ENCODE peak calls at places on chromosomes 16 and 17, in four cellular contexts. F, B, X and I are unnamed samples.

GRCh38 chr16:54939537-54940278 is 9.0 kb downstream of the IRX5 start:
- DNase-seq in F (no peak), B (peak), X (peak), I (no peak)

GRCh38 chr16:49158029-49158642 is 123.5 kb downstream of the CBLN1 start:
- DNase-seq in F (peak), B (peak), X (peak), I (no peak)

GRCh38 chr17:20852541-20853370 is 190.1 kb downstream of the USP22 start:
- DNase-seq in F (no peak), B (peak), X (peak), I (peak)

GRCh38 chr17:32596666-32597065 is 109.9 kb downstream of the CDK5R1 start:
- DNase-seq in F (no peak), B (no peak), X (no peak), I (no peak)

GRCh38 chr16:72875291-72876036 is 172.5 kb downstream of the ZFHX3 start:
- DNase-seq in F (peak), B (no peak), X (no peak), I (no peak)

GRCh38 chr17:56290486-56291118 is 137.3 kb downstream of the ANKFN1 start:
- DNase-seq in F (no peak), B (no peak), X (no peak), I (no peak)

GRCh38 chr17:73657473-73658116 is 13.3 kb upstream of the SDK2 start:
- DNase-seq in F (peak), B (peak), X (peak), I (peak)

GRCh38 chr16:4891886-4892216 is 44.6 kb downstream of the UBN1 start:
- DNase-seq in F (no peak), B (no peak), X (no peak), I (no peak)

GRCh38 chr16:23058576-23058975 is 90.7 kb downstream of the USP31 start:
- DNase-seq in F (no peak), B (no peak), X (no peak), I (no peak)

GRCh38 chr17:13843862-13844640 is 225.3 kb upstream of the COX10 start:
- DNase-seq in F (no peak), B (no peak), X (no peak), I (no peak)

GRCh38 chr16:73172621-73173312 is 124.8 kb upstream of the ZFHX3 start:
- DNase-seq in F (no peak), B (no peak), X (peak), I (peak)

GRCh38 chr16:49857423-49858181 is 1.7 kb upstream of the ZNF423 start:
- DNase-seq in F (peak), B (peak), X (peak), I (peak)

GRCh38 chr17:31167111-31167510 is 72.3 kb downstream of the NF1 start:
- DNase-seq in F (no peak), B (no peak), X (no peak), I (no peak)

GRCh38 chr16:46972971-46973456 is 460 bp downstream of the DNAJA2 start:
- DNase-seq in F (peak), B (peak), X (peak), I (peak)

GRCh38 chr16:53743149-53743566 is 39.2 kb downstream of the FTO start:
- DNase-seq in F (peak), B (peak), X (peak), I (no peak)

GRCh38 chr16:80570106-80570478 is 29.3 kb downstream of the DYNLRB2 start:
- DNase-seq in F (no peak), B (no peak), X (no peak), I (no peak)

GRCh38 chr16:27241658-27242057 is 26.9 kb downstream of the NSMCE1 start:
- DNase-seq in F (no peak), B (no peak), X (no peak), I (no peak)

GRCh38 chr16:10965440-10966039 is 21.2 kb downstream of the CLEC16A start:
- DNase-seq in F (no peak), B (no peak), X (peak), I (no peak)

GRCh38 chr17:7557825-7558543 is 566 bp upstream of the TNFSF13 start:
- DNase-seq in F (peak), B (peak), X (no peak), I (peak)

GRCh38 chr16:83689385-83689831 is 118.4 kb upstream of the HSBP1 start:
- DNase-seq in F (no peak), B (no peak), X (no peak), I (no peak)

GRCh38 chr17:70168044-70168978 is 1.0 kb upstream of the KCNJ2 start:
- DNase-seq in F (no peak), B (peak), X (peak), I (peak)

GRCh38 chr17:77266891-77267341 is 126.1 kb downstream of the SEC14L1 start:
- DNase-seq in F (no peak), B (peak), X (peak), I (peak)

GRCh38 chr17:48478224-48479013 is 48.4 kb upstream of the SKAP1 start:
- DNase-seq in F (no peak), B (no peak), X (peak), I (no peak)

GRCh38 chr16:73771196-73771595 is 525.4 kb upstream of the PSMD7 start:
- DNase-seq in F (no peak), B (no peak), X (no peak), I (no peak)

GRCh38 chr17:34361478-34362061 is 1.5 kb downstream of the CCL1 start:
- DNase-seq in F (peak), B (peak), X (peak), I (peak)

GRCh38 chr16:30041841-30042240 is 10.8 kb upstream of the TLCD3B start:
- DNase-seq in F (no peak), B (no peak), X (peak), I (no peak)

GRCh38 chr17:21377821-21378396 is 1.8 kb downstream of the KCNJ12 start:
- DNase-seq in F (no peak), B (peak), X (no peak), I (peak)

GRCh38 chr16:82963653-82964052 is 336.9 kb downstream of the CDH13 start:
- DNase-seq in F (no peak), B (no peak), X (no peak), I (no peak)

GRCh38 chr17:44396946-44397345 is 7.5 kb upstream of the ITGA2B start:
- DNase-seq in F (no peak), B (no peak), X (no peak), I (no peak)

GRCh38 chr17:27290916-27291598 is 2.9 kb upstream of the WSB1 start:
- DNase-seq in F (peak), B (no peak), X (no peak), I (no peak)

GRCh38 chr17:40884708-40885512 is at the start of gene KRT20:
- DNase-seq in F (no peak), B (no peak), X (no peak), I (no peak)

GRCh38 chr17:40175928-40176327 is 1.3 kb upstream of the RAPGEFL1 start:
- DNase-seq in F (no peak), B (no peak), X (no peak), I (no peak)

GRCh38 chr16:546909-547770 is 13.1 kb upstream of the PRR35 start:
- DNase-seq in F (no peak), B (peak), X (peak), I (peak)

GRCh38 chr16:75304521-75305363 is 53.3 kb upstream of the BCAR1 start:
- DNase-seq in F (peak), B (no peak), X (peak), I (no peak)

GRCh38 chr17:76635039-76635438 is 8.5 kb downstream of the ST6GALNAC1 start:
- DNase-seq in F (no peak), B (no peak), X (no peak), I (no peak)

GRCh38 chr16:64311241-64311640 is 810.6 kb downstream of the CDH11 start:
- DNase-seq in F (no peak), B (no peak), X (no peak), I (no peak)

GRCh38 chr17:57669671-57670529 is 75.2 kb downstream of the CCDC182 start:
- DNase-seq in F (no peak), B (no peak), X (no peak), I (peak)

GRCh38 chr17:27529230-27529796 is 73.1 kb downstream of the KSR1 start:
- DNase-seq in F (no peak), B (no peak), X (peak), I (peak)

GRCh38 chr17:2238432-2239169 is 65.0 kb downstream of the SMG6 start:
- DNase-seq in F (no peak), B (no peak), X (no peak), I (no peak)

GRCh38 chr16:28293589-28293935 is 1.2 kb downstream of the SBK1 start:
- DNase-seq in F (no peak), B (no peak), X (no peak), I (no peak)

GRCh38 chr16:28292731-28293588 is 635 bp downstream of the SBK1 start:
- DNase-seq in F (no peak), B (peak), X (no peak), I (peak)

GRCh38 chr16:28294201-28294600 is 1.9 kb downstream of the SBK1 start:
- DNase-seq in F (no peak), B (no peak), X (no peak), I (no peak)

GRCh38 chr16:28289939-28290862 is 2.1 kb upstream of the SBK1 start:
- DNase-seq in F (peak), B (no peak), X (no peak), I (no peak)

DNA sequence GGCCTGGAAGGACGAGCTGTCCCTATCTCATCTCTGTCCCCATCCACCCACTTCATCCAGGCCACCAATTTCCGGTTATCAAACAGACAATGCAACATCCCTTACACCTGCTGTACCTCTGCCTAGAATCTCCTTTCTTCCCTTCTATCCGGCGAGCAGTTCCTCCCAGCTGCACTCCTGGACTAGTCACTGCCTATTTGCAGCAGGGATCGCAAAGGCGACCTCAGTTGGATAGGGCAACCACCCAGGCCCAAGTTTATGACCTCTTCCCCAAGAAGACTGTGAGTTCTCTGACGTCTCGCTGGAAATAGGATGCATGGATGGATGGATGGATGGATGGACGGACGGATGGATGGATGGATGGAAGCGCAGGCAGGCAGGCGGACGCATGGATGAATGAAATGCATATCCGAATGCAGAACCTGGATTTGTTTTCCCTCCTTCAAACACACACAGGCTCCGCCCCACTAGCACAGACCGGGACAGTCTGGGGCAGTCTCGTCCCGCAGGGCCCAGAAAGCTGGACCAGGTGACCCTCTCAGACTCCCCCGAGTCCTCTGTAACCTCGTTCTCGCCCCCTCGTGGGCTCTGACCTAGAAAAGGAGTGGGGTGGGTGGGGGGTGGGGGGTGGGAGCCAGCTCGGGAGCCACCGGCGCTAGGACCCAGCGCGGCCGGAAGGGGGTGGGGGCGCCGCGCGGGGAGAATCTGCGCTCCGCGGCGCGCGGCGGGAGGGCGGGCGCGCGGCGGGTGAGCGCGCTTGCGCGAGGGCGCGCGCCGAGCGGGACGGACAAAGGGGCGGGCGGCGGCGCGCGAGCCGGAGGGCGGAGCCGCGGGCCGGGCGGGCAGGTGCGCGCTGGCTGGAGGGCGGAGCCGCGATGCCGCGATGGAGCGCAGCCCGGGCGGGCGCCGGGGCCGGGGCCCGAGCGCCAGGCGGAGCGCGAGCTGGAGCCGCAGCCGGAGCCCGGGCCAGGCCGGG is at the start of gene SBK1:
- DNase-seq in F (peak), B (peak), X (peak), I (peak)
- TF ChIP-seq FOXJ3 in F (no peak), B (no peak), X (no peak), I (peak)

GRCh38 chr17:66508896-66509843 is 206.8 kb downstream of the PRKCA start:
- DNase-seq in F (no peak), B (no peak), X (peak), I (no peak)
- TF ChIP-seq FOXJ3 in F (no peak), B (no peak), X (no peak), I (no peak)

DNA sequence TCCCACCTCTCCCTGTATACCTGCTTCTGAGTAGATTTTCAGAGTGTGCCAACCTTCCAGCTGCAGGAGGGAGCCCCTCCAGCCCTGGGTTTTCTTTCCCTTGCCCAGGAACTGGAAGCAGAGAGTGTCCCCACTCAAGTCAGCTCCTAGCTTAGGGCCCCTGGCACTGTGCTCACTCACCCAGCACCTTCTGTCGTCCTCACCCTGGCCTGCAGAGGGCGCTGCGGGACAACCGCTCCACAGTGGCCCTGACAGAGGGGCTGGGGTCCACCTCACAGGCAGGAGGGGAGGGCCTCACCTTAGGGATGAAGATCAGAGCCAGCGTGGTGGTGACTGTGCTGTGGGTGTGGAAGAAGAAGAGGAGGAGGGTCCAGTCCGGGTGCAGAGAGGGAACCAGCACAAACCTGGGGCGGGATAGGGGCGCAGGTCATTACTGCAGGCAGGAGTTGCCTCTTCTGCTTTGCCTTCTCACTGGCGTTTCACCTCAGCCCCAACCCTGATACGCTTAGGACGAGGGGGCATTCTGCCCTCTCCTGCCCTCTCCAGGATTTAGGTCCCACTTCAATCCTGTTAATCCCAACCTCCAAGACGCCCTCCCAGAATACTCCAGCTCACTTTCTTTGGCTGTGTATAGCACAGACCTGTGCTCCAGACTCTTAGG is 10.0 kb downstream of the GPR179 start:
- DNase-seq in F (peak), B (peak), X (peak), I (peak)
- TF ChIP-seq FOXJ3 in F (no peak), B (no peak), X (no peak), I (no peak)

GRCh38 chr17:6343191-6343590 is 91.7 kb downstream of the AIPL1 start:
- DNase-seq in F (no peak), B (no peak), X (no peak), I (no peak)

GRCh38 chr17:6343736-6344135 is 91.2 kb downstream of the AIPL1 start:
- DNase-seq in F (no peak), B (no peak), X (no peak), I (no peak)

GRCh38 chr17:6346986-6347385 is 87.9 kb downstream of the AIPL1 start:
- DNase-seq in F (no peak), B (no peak), X (no peak), I (no peak)

GRCh38 chr17:6347776-6348175 is 87.1 kb downstream of the AIPL1 start:
- DNase-seq in F (no peak), B (no peak), X (no peak), I (no peak)

DNA sequence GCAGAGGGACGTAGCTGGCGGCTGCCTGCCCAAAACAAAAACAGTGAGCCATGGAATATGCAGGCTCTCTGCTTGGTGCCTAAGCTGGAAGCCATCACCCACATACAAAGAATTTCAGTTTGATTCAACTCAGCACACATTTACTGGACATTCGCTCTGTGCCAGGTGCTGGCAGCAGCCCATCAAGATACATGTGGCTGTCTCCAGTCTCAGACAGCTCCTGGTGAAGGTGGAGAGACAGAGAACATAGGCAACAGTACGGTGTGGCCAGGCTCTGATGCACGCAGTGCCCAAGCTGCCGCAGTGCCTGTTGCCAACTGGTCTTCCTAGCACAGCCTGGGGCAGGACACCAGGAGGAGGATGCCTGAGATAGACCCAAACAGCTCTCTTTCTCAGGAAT is 88.5 kb downstream of the AIPL1 start:
- DNase-seq in F (no peak), B (no peak), X (no peak), I (no peak)
- TF ChIP-seq FOXJ3 in F (no peak), B (no peak), X (no peak), I (no peak)

GRCh38 chr17:81471804-81472456 is 40.7 kb downstream of the ACTG1 start:
- DNase-seq in F (peak), B (peak), X (peak), I (peak)

GRCh38 chr17:81470270-81470943 is 42.2 kb downstream of the ACTG1 start:
- DNase-seq in F (no peak), B (no peak), X (no peak), I (no peak)

GRCh38 chr17:81473019-81473418 is 39.6 kb downstream of the ACTG1 start:
- DNase-seq in F (no peak), B (no peak), X (no peak), I (no peak)

GRCh38 chr17:81469266-81469665 is 43.3 kb downstream of the ACTG1 start:
- DNase-seq in F (no peak), B (no peak), X (no peak), I (no peak)

GRCh38 chr17:81470944-81471803 is 41.4 kb downstream of the ACTG1 start:
- DNase-seq in F (no peak), B (no peak), X (no peak), I (peak)
- TF ChIP-seq FOXJ3 in F (no peak), B (no peak), X (no peak), I (no peak)

GRCh38 chr17:63178530-63178929 is 212.5 kb downstream of the TANC2 start:
- DNase-seq in F (no peak), B (no peak), X (no peak), I (no peak)
- TF ChIP-seq FOXJ3 in F (no peak), B (no peak), X (no peak), I (no peak)

GRCh38 chr16:31875112-31875803 is 1.7 kb downstream of the ZNF267 start:
- DNase-seq in F (no peak), B (no peak), X (peak), I (no peak)

GRCh38 chr16:31874354-31875111 is 926 bp downstream of the ZNF267 start:
- DNase-seq in F (peak), B (no peak), X (peak), I (peak)

GRCh38 chr16:31879937-31880321 is 6.3 kb downstream of the ZNF267 start:
- DNase-seq in F (peak), B (no peak), X (no peak), I (no peak)

GRCh38 chr16:31877876-31878642 is 4.5 kb downstream of the ZNF267 start:
- DNase-seq in F (no peak), B (no peak), X (no peak), I (no peak)

DNA sequence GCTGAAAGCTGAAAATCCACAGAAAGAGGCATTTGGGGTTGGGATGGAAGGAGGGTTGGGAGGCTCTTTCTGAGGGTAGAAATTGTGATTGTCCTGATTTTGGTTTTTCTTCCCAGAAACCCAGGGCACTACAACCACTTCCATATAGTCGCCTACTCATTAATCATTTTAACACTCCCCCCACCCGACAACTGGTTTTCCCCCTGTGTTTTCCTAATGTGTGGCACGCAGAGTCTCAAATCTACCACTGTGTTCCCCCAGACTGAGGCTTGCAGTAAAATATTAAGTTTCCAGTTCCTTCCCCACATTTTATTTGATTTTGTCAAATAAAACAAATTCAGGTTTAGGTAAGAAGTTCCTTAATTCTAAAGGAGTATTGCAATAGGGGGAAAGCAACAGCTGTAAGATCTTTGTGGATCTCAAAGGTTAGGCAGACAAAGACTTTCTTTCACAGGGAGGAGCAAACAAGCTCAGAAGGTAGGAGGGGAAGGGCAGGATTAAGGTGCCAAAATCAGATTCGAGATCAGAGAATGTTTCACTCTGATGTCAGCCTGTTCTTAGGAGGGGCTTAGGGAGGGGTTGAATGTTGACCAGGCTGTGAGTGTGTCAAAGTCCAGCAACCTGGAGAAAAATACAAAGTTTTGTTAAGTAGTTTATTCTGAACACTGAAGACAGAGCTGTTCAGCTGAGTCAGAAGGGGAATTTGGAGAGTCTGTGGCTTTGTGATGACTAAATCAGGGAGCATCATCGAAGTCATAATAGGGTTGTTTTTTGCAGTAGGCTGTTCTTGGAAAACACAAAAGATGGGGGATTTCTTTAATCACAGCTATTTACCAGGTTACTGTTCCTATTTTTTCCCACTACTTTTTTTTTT is 3.6 kb downstream of the ZNF267 start:
- DNase-seq in F (peak), B (no peak), X (peak), I (no peak)
- TF ChIP-seq FOXJ3 in F (peak), B (no peak), X (no peak), I (no peak)

GRCh38 chr17:81322271-81323082 is 27.4 kb upstream of the SLC38A10 start:
- DNase-seq in F (peak), B (peak), X (peak), I (peak)
- TF ChIP-seq FOXJ3 in F (no peak), B (no peak), X (no peak), I (no peak)